ENCODE peak calls at places on chromosome 15, in eight cellular contexts. One of them, this sample, is unnamed.

GRCh38 chr15:31164573-31164912 is 63.0 kb upstream of the TRPM1 start:
- DNase-seq in nephron progenitor cell: no peak
- DNase-seq in cardiac muscle cell: no peak
- DNase-seq in AG09309: no peak
- DNase-seq in neural crest cell: no peak
- DNase-seq in fibroblast of mammary gland: no peak
- DNase-seq in AG10803: no peak
- DNase-seq in fibroblast of villous mesenchyme: no peak
- DNase-seq in this sample: no peak

GRCh38 chr15:95988574-95988887 is 342.0 kb upstream of the NR2F2 start:
- DNase-seq in AG09309: no peak
- DNase-seq in neural crest cell: peak; percentile 28
- DNase-seq in fibroblast of villous mesenchyme: peak; percentile 90
- DNase-seq in AG10803: no peak
- DNase-seq in fibroblast of mammary gland: peak; percentile 58
- DNase-seq in nephron progenitor cell: peak; percentile 14
- DNase-seq in cardiac muscle cell: no peak
- DNase-seq in this sample: no peak

GRCh38 chr15:98853593-98854420 is 153.8 kb downstream of the PGPEP1L start:
- DNase-seq in cardiac muscle cell: peak; percentile 26
- DNase-seq in neural crest cell: no peak
- DNase-seq in AG10803: peak; percentile 33
- DNase-seq in nephron progenitor cell: peak; percentile 26
- DNase-seq in AG09309: no peak
- DNase-seq in fibroblast of mammary gland: peak; percentile 67
- DNase-seq in fibroblast of villous mesenchyme: peak; percentile 55
- DNase-seq in this sample: peak; percentile 55

GRCh38 chr15:58588096-58588495 is 156.3 kb downstream of the LIPC start:
- DNase-seq in fibroblast of mammary gland: no peak
- DNase-seq in fibroblast of villous mesenchyme: no peak
- DNase-seq in neural crest cell: no peak
- DNase-seq in nephron progenitor cell: no peak
- DNase-seq in AG09309: no peak
- DNase-seq in AG10803: no peak
- DNase-seq in cardiac muscle cell: no peak
- DNase-seq in this sample: no peak

GRCh38 chr15:36356978-36357582 is 222.3 kb upstream of the CDIN1 start:
- DNase-seq in fibroblast of mammary gland: peak; percentile 84
- DNase-seq in AG09309: peak; percentile 49
- DNase-seq in neural crest cell: no peak
- DNase-seq in cardiac muscle cell: no peak
- DNase-seq in AG10803: peak; percentile 84
- DNase-seq in fibroblast of villous mesenchyme: peak; percentile 95
- DNase-seq in nephron progenitor cell: no peak
- DNase-seq in this sample: no peak

GRCh38 chr15:80578206-80578595 is 116.9 kb upstream of the ABHD17C start:
- DNase-seq in AG10803: no peak
- DNase-seq in fibroblast of villous mesenchyme: no peak
- DNase-seq in nephron progenitor cell: no peak
- DNase-seq in AG09309: no peak
- DNase-seq in fibroblast of mammary gland: no peak
- DNase-seq in neural crest cell: no peak
- DNase-seq in cardiac muscle cell: no peak
- DNase-seq in this sample: no peak

GRCh38 chr15:28178290-28178689 is 79.2 kb upstream of the OCA2 start:
- DNase-seq in nephron progenitor cell: no peak
- DNase-seq in AG09309: no peak
- DNase-seq in cardiac muscle cell: no peak
- DNase-seq in neural crest cell: no peak
- DNase-seq in AG10803: no peak
- DNase-seq in fibroblast of villous mesenchyme: no peak
- DNase-seq in fibroblast of mammary gland: no peak
- DNase-seq in this sample: no peak

GRCh38 chr15:74209997-74210573 is 7.5 kb upstream of the STRA6 start:
- DNase-seq in nephron progenitor cell: no peak
- DNase-seq in AG10803: peak; percentile 69
- DNase-seq in cardiac muscle cell: peak; percentile 57
- DNase-seq in neural crest cell: no peak
- DNase-seq in fibroblast of mammary gland: peak; percentile 67
- DNase-seq in AG09309: no peak
- DNase-seq in fibroblast of villous mesenchyme: peak; percentile 79
- DNase-seq in this sample: no peak

GRCh38 chr15:92884813-92885461 is 15.2 kb upstream of the CHD2 start:
- DNase-seq in AG10803: no peak
- DNase-seq in nephron progenitor cell: no peak
- DNase-seq in cardiac muscle cell: no peak
- DNase-seq in fibroblast of mammary gland: peak; percentile 49
- DNase-seq in neural crest cell: no peak
- DNase-seq in fibroblast of villous mesenchyme: peak; percentile 55
- DNase-seq in AG09309: no peak
- DNase-seq in this sample: no peak

GRCh38 chr15:94403246-94403824 is 172.0 kb downstream of the MCTP2 start:
- DNase-seq in cardiac muscle cell: no peak
- DNase-seq in neural crest cell: no peak
- DNase-seq in fibroblast of villous mesenchyme: peak; percentile 41
- DNase-seq in AG10803: no peak
- DNase-seq in AG09309: no peak
- DNase-seq in fibroblast of mammary gland: no peak
- DNase-seq in nephron progenitor cell: no peak
- DNase-seq in this sample: no peak

GRCh38 chr15:92128788-92129187 is 264.9 kb upstream of the ST8SIA2 start:
- DNase-seq in AG10803: no peak
- DNase-seq in nephron progenitor cell: no peak
- DNase-seq in fibroblast of mammary gland: no peak
- DNase-seq in cardiac muscle cell: no peak
- DNase-seq in AG09309: no peak
- DNase-seq in fibroblast of villous mesenchyme: no peak
- DNase-seq in neural crest cell: no peak
- DNase-seq in this sample: no peak

GRCh38 chr15:45892182-45892581 is 257.4 kb downstream of the SQOR start:
- DNase-seq in cardiac muscle cell: no peak
- DNase-seq in nephron progenitor cell: no peak
- DNase-seq in fibroblast of mammary gland: no peak
- DNase-seq in AG10803: peak; percentile 74
- DNase-seq in AG09309: peak; percentile 14
- DNase-seq in neural crest cell: no peak
- DNase-seq in fibroblast of villous mesenchyme: peak; percentile 20
- DNase-seq in this sample: no peak

DNA sequence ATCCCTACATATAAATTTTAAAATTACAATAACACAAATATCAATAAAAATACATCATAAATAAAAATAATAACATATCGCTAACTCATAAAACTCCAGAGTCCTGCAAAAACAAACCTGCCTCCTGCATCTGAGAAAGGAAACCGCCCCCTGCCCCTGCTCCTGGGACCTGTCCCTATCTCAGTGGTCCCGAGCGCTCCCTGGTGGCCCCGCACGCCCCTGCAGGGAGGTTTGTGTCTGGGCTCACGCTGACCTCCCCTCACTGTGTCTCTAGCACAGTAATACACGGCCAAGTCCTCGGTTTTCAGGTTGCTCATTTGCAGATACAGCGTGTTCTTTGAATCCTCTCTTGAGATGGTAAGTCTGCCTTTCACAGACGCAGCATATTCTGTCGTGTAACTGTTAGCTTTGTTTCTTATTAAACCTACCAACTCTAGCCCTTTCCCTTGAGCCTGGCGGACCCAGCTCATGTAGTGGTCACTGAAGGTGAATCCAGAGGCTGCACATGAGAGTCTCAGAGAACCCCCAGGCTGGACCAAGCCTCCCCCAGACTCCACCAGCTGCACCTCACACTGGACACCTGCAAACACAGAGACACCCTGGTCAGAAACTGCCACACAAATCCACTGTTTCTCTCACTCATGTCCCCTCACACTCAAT is 554.1 kb downstream of the GOLGA6L6 start:
- DNase-seq in fibroblast of mammary gland: no peak
- DNase-seq in fibroblast of villous mesenchyme: no peak
- DNase-seq in cardiac muscle cell: no peak
- DNase-seq in nephron progenitor cell: no peak
- DNase-seq in AG10803: no peak
- DNase-seq in AG09309: no peak
- DNase-seq in neural crest cell: no peak
- DNase-seq in this sample: no peak
- TF ChIP-seq CTCF in fibroblast of mammary gland: no peak
- TF ChIP-seq CTCF in fibroblast of villous mesenchyme: no peak
- TF ChIP-seq CTCF in cardiac muscle cell: no peak
- TF ChIP-seq CTCF in nephron progenitor cell: no peak
- TF ChIP-seq CTCF in AG10803: no peak
- TF ChIP-seq CTCF in AG09309: no peak
- TF ChIP-seq CTCF in neural crest cell: no peak
- TF ChIP-seq CTCF in this sample: no peak

GRCh38 chr15:83010709-83011270 is 649 bp downstream of the C15orf40 start:
- DNase-seq in fibroblast of villous mesenchyme: peak; percentile 70
- DNase-seq in nephron progenitor cell: peak; percentile 62
- DNase-seq in AG09309: peak; percentile 46
- DNase-seq in cardiac muscle cell: peak; percentile 78
- DNase-seq in AG10803: peak; percentile 75
- DNase-seq in fibroblast of mammary gland: peak; percentile 84
- DNase-seq in neural crest cell: peak; percentile 69
- DNase-seq in this sample: peak; percentile 82

GRCh38 chr15:83014205-83014653 is 2.8 kb upstream of the C15orf40 start:
- DNase-seq in nephron progenitor cell: no peak
- DNase-seq in fibroblast of mammary gland: no peak
- DNase-seq in neural crest cell: no peak
- DNase-seq in AG09309: no peak
- DNase-seq in cardiac muscle cell: no peak
- DNase-seq in AG10803: no peak
- DNase-seq in fibroblast of villous mesenchyme: no peak
- DNase-seq in this sample: no peak

GRCh38 chr15:83012038-83012490 is 625 bp upstream of the C15orf40 start:
- DNase-seq in fibroblast of villous mesenchyme: peak; percentile 11
- DNase-seq in AG10803: peak; percentile 18
- DNase-seq in nephron progenitor cell: no peak
- DNase-seq in fibroblast of mammary gland: peak; percentile 43
- DNase-seq in neural crest cell: no peak
- DNase-seq in AG09309: no peak
- DNase-seq in cardiac muscle cell: no peak
- DNase-seq in this sample: no peak

GRCh38 chr15:83015361-83015760 is 3.9 kb upstream of the C15orf40 start:
- DNase-seq in cardiac muscle cell: no peak
- DNase-seq in nephron progenitor cell: no peak
- DNase-seq in fibroblast of mammary gland: no peak
- DNase-seq in neural crest cell: no peak
- DNase-seq in fibroblast of villous mesenchyme: no peak
- DNase-seq in AG09309: no peak
- DNase-seq in AG10803: no peak
- DNase-seq in this sample: no peak

DNA sequence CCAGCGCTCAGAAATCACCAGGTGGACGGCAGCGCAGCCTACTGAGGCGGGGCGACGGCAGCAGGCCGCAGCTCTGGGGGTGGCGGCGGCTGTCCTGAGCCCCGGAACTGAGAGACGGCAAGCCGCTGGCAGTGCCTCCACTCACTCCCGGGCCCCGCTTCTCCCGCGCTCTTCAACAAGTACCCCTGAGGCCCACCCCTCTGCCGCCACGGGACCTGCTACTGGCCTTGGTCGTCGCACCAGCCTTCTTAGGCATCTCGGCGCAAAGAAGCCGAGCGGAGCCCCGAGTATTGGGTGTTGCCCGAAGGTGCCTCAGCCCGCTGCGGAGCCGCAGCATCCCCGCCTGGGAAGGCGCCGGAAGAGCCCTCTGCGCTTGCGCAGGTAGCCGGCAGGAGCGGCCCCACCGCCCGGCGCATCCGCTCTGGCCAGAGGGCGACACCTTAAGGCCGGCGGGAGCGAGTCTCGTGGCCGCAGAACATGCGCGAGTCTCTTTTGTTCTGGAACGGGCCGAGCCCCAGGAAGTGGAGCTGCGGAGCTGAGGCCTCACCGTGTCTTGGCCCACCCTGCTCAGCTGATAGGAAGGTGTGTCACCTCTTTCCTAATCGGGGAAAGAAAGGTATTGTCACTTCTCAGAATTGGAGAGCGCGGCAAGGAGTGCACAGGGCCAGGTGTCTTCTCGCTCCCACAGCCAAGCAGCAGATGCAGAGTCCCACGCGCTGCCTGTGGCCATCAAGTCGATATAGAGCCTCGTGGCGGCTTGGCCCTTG is at the start of gene C15orf40:
- DNase-seq in fibroblast of mammary gland: peak; percentile 87
- DNase-seq in AG10803: peak; percentile 88
- DNase-seq in cardiac muscle cell: peak; percentile 95
- DNase-seq in neural crest cell: peak; percentile 76
- DNase-seq in AG09309: peak; percentile 44
- DNase-seq in nephron progenitor cell: peak; percentile 85
- DNase-seq in fibroblast of villous mesenchyme: peak; percentile 90
- DNase-seq in this sample: peak; percentile 90
- TF ChIP-seq CTCF in fibroblast of mammary gland: peak; percentile 42
- TF ChIP-seq CTCF in AG10803: peak; percentile 61
- TF ChIP-seq CTCF in cardiac muscle cell: peak; percentile 66
- TF ChIP-seq CTCF in neural crest cell: peak; percentile 53
- TF ChIP-seq CTCF in AG09309: peak; percentile 68
- TF ChIP-seq CTCF in nephron progenitor cell: peak; percentile 27
- TF ChIP-seq CTCF in fibroblast of villous mesenchyme: peak; percentile 41
- TF ChIP-seq CTCF in this sample: no peak

GRCh38 chr15:52217186-52217585 is 26.0 kb upstream of the GNB5 start:
- DNase-seq in cardiac muscle cell: peak; percentile 11
- DNase-seq in neural crest cell: no peak
- DNase-seq in AG10803: no peak
- DNase-seq in AG09309: no peak
- DNase-seq in fibroblast of mammary gland: no peak
- DNase-seq in nephron progenitor cell: peak; percentile 24
- DNase-seq in fibroblast of villous mesenchyme: no peak
- DNase-seq in this sample: peak; percentile 24
- TF ChIP-seq CTCF in cardiac muscle cell: no peak
- TF ChIP-seq CTCF in neural crest cell: peak; percentile 29
- TF ChIP-seq CTCF in AG10803: no peak
- TF ChIP-seq CTCF in AG09309: no peak
- TF ChIP-seq CTCF in fibroblast of mammary gland: no peak
- TF ChIP-seq CTCF in nephron progenitor cell: peak; percentile 10
- TF ChIP-seq CTCF in fibroblast of villous mesenchyme: peak; percentile 2
- TF ChIP-seq CTCF in this sample: no peak

GRCh38 chr15:49372366-49372765 is 50.7 kb upstream of the FGF7 start:
- DNase-seq in AG10803: no peak
- DNase-seq in nephron progenitor cell: no peak
- DNase-seq in fibroblast of mammary gland: no peak
- DNase-seq in AG09309: no peak
- DNase-seq in neural crest cell: no peak
- DNase-seq in fibroblast of villous mesenchyme: no peak
- DNase-seq in cardiac muscle cell: peak; percentile 7
- DNase-seq in this sample: no peak
- TF ChIP-seq CTCF in AG10803: no peak
- TF ChIP-seq CTCF in nephron progenitor cell: no peak
- TF ChIP-seq CTCF in fibroblast of mammary gland: no peak
- TF ChIP-seq CTCF in AG09309: no peak
- TF ChIP-seq CTCF in neural crest cell: no peak
- TF ChIP-seq CTCF in fibroblast of villous mesenchyme: no peak
- TF ChIP-seq CTCF in cardiac muscle cell: no peak
- TF ChIP-seq CTCF in this sample: no peak